ENCODE peak calls at places on chromosome 15, in six cellular contexts. E, W, V, P, F and H are unnamed samples.

GRCh38 chr15:66619152-66619903 is 53.5 kb upstream of the LCTL start:
- DNase-seq in E (peak; percentile 80), W (peak; percentile 41), V (peak; percentile 77), P (peak; percentile 75), F (peak; percentile 78), H (no peak)

GRCh38 chr15:42490246-42490742 is 647 bp downstream of the ZNF106 start:
- DNase-seq in E (no peak), W (no peak), V (peak; percentile 26), P (no peak), F (no peak), H (no peak)

GRCh38 chr15:45486317-45486716 is 36.2 kb downstream of the SLC30A4 start:
- DNase-seq in E (no peak), W (no peak), V (no peak), P (no peak), F (no peak), H (no peak)

GRCh38 chr15:81083201-81083600 is 50.9 kb upstream of the CFAP161 start:
- DNase-seq in E (no peak), W (no peak), V (no peak), P (no peak), F (no peak), H (no peak)

GRCh38 chr15:88872706-88873105 is 22.6 kb downstream of the HAPLN3 start:
- DNase-seq in E (peak; percentile 12), W (no peak), V (no peak), P (no peak), F (no peak), H (no peak)

GRCh38 chr15:38531509-38531908 is 33.1 kb downstream of the RASGRP1 start:
- DNase-seq in E (peak; percentile 60), W (no peak), V (peak; percentile 27), P (no peak), F (no peak), H (no peak)

GRCh38 chr15:44034933-44035624 is 160.0 kb downstream of the FRMD5 start:
- DNase-seq in E (peak; percentile 77), W (peak; percentile 30), V (peak; percentile 64), P (no peak), F (no peak), H (no peak)

GRCh38 chr15:52558196-52558595 is 10.6 kb downstream of the ARPP19 start:
- DNase-seq in E (no peak), W (peak; percentile 9), V (peak; percentile 72), P (no peak), F (no peak), H (peak; percentile 75)

GRCh38 chr15:43872416-43873020 is 45.7 kb downstream of the WDR76 start:
- DNase-seq in E (peak; percentile 73), W (peak; percentile 67), V (peak; percentile 49), P (peak; percentile 66), F (no peak), H (peak; percentile 7)

GRCh38 chr15:28018291-28019044 is 80.6 kb downstream of the OCA2 start:
- DNase-seq in E (no peak), W (no peak), V (no peak), P (no peak), F (no peak), H (no peak)

GRCh38 chr15:100760357-100760903 is 119.2 kb upstream of the ALDH1A3 start:
- DNase-seq in E (peak; percentile 17), W (no peak), V (no peak), P (no peak), F (no peak), H (no peak)

GRCh38 chr15:37758412-37758811 is 176.0 kb upstream of the TMCO5A start:
- DNase-seq in E (no peak), W (no peak), V (no peak), P (peak; percentile 85), F (no peak), H (no peak)

GRCh38 chr15:66071621-66072295 is 181.8 kb downstream of the MEGF11 start:
- DNase-seq in E (no peak), W (no peak), V (no peak), P (no peak), F (no peak), H (no peak)

GRCh38 chr15:40407343-40407990 is 1.9 kb downstream of the IVD start:
- DNase-seq in E (no peak), W (no peak), V (no peak), P (no peak), F (no peak), H (no peak)

GRCh38 chr15:75785771-75786563 is 57.3 kb upstream of the UBE2Q2 start:
- DNase-seq in E (no peak), W (no peak), V (no peak), P (no peak), F (no peak), H (no peak)

GRCh38 chr15:98123834-98124233 is 163.3 kb downstream of the ARRDC4 start:
- DNase-seq in E (no peak), W (no peak), V (peak; percentile 89), P (no peak), F (no peak), H (peak; percentile 94)

GRCh38 chr15:63983071-63983711 is 63.1 kb downstream of the DAPK2 start:
- DNase-seq in E (no peak), W (no peak), V (no peak), P (no peak), F (no peak), H (no peak)

GRCh38 chr15:36883705-36884355 is 216.5 kb downstream of the MEIS2 start:
- DNase-seq in E (peak; percentile 88), W (peak; percentile 65), V (peak; percentile 80), P (peak; percentile 88), F (peak; percentile 92), H (peak; percentile 13)

GRCh38 chr15:51341366-51342248 is at the start of gene GLDN:
- DNase-seq in E (no peak), W (no peak), V (no peak), P (no peak), F (peak; percentile 73), H (no peak)

GRCh38 chr15:85649372-85649771 is 145.4 kb downstream of the KLHL25 start:
- DNase-seq in E (no peak), W (peak; percentile 40), V (peak; percentile 20), P (no peak), F (no peak), H (no peak)

GRCh38 chr15:31977812-31978662 is 52.3 kb upstream of the CHRNA7 start:
- DNase-seq in E (peak; percentile 52), W (no peak), V (peak; percentile 53), P (peak; percentile 45), F (peak; percentile 50), H (no peak)